ENCODE peak calls at places on chromosomes 11 and 22, in five cellular contexts. One of them, this sample, is unnamed.
A peak's percentile ranks its signal among the peaks of the same experiment; 100 is the strongest.

GRCh38 chr22:21446827-21447690 is 20.1 kb upstream of the TMEM191C start:
- DNase-seq in SK-N-SH: no peak
- DNase-seq in HepG2: no peak
- DNase-seq in A549: no peak
- DNase-seq in K562: no peak
- DNase-seq in this sample: no peak

GRCh38 chr11:69878927-69879733 is 59.9 kb upstream of the FGF3 start:
- DNase-seq in A549: no peak
- DNase-seq in SK-N-SH: peak; percentile 34
- DNase-seq in K562: no peak
- DNase-seq in HepG2: no peak
- DNase-seq in this sample: no peak

GRCh38 chr11:28346209-28346608 is 238.0 kb downstream of the METTL15 start:
- DNase-seq in SK-N-SH: no peak
- DNase-seq in A549: no peak
- DNase-seq in K562: no peak
- DNase-seq in HepG2: no peak
- DNase-seq in this sample: no peak

GRCh38 chr11:44505591-44506054 is 59.8 kb upstream of the CD82 start:
- DNase-seq in SK-N-SH: no peak
- DNase-seq in HepG2: no peak
- DNase-seq in K562: no peak
- DNase-seq in A549: no peak
- DNase-seq in this sample: no peak

GRCh38 chr11:46491661-46492331 is 100.2 kb upstream of the CHRM4 start:
- DNase-seq in SK-N-SH: no peak
- DNase-seq in HepG2: no peak
- DNase-seq in A549: no peak
- DNase-seq in K562: no peak
- DNase-seq in this sample: no peak

GRCh38 chr11:7871056-7871455 is 60.0 kb downstream of the OR10A6 start:
- DNase-seq in K562: no peak
- DNase-seq in HepG2: no peak
- DNase-seq in A549: no peak
- DNase-seq in SK-N-SH: no peak
- DNase-seq in this sample: no peak

GRCh38 chr11:102497061-102497460 is 33.5 kb downstream of the MMP7 start:
- DNase-seq in SK-N-SH: no peak
- DNase-seq in K562: no peak
- DNase-seq in A549: no peak
- DNase-seq in HepG2: no peak
- DNase-seq in this sample: no peak

GRCh38 chr11:8011981-8012444 is 24.9 kb downstream of the EIF3F start:
- DNase-seq in HepG2: no peak
- DNase-seq in K562: no peak
- DNase-seq in SK-N-SH: no peak
- DNase-seq in A549: no peak
- DNase-seq in this sample: no peak

GRCh38 chr11:15185021-15185420 is 70.3 kb downstream of the INSC start:
- DNase-seq in A549: no peak
- DNase-seq in SK-N-SH: no peak
- DNase-seq in K562: no peak
- DNase-seq in HepG2: no peak
- DNase-seq in this sample: no peak

GRCh38 chr11:76807206-76807875 is 24.2 kb downstream of the TSKU start:
- DNase-seq in SK-N-SH: peak; percentile 83
- DNase-seq in A549: peak; percentile 89
- DNase-seq in HepG2: peak; percentile 68
- DNase-seq in K562: peak; percentile 84
- DNase-seq in this sample: peak; percentile 98

GRCh38 chr11:26851696-26852095 is 129.8 kb upstream of the SLC5A12 start:
- DNase-seq in A549: no peak
- DNase-seq in HepG2: no peak
- DNase-seq in K562: no peak
- DNase-seq in SK-N-SH: no peak
- DNase-seq in this sample: no peak

GRCh38 chr11:951507-951906 is 25.8 kb downstream of the AP2A2 start:
- DNase-seq in SK-N-SH: no peak
- DNase-seq in K562: no peak
- DNase-seq in HepG2: no peak
- DNase-seq in A549: no peak
- DNase-seq in this sample: no peak

GRCh38 chr11:57248780-57249383 is 11.8 kb upstream of the APLNR start:
- DNase-seq in HepG2: peak; percentile 45
- DNase-seq in A549: peak; percentile 89
- DNase-seq in SK-N-SH: peak; percentile 82
- DNase-seq in K562: peak; percentile 50
- DNase-seq in this sample: peak; percentile 85

GRCh38 chr11:774873-775592 is 2.3 kb downstream of the GATD1 start:
- DNase-seq in A549: no peak
- DNase-seq in HepG2: no peak
- DNase-seq in K562: no peak
- DNase-seq in SK-N-SH: no peak
- DNase-seq in this sample: no peak

GRCh38 chr22:17807571-17808410 is 33.5 kb upstream of the BID start:
- DNase-seq in A549: no peak
- DNase-seq in K562: no peak
- DNase-seq in HepG2: no peak
- DNase-seq in SK-N-SH: no peak
- DNase-seq in this sample: no peak

GRCh38 chr11:46557684-46558151 is 36.1 kb downstream of the AMBRA1 start:
- DNase-seq in K562: no peak
- DNase-seq in A549: peak; percentile 67
- DNase-seq in HepG2: peak; percentile 73
- DNase-seq in SK-N-SH: no peak
- DNase-seq in this sample: no peak

GRCh38 chr11:23404225-23405160 is 544.2 kb upstream of the CCDC179 start:
- DNase-seq in SK-N-SH: no peak
- DNase-seq in A549: no peak
- DNase-seq in HepG2: no peak
- DNase-seq in K562: no peak
- DNase-seq in this sample: no peak

GRCh38 chr22:34696557-34696956 is 369.4 kb upstream of the ISX start:
- DNase-seq in K562: no peak
- DNase-seq in SK-N-SH: no peak
- DNase-seq in A549: no peak
- DNase-seq in HepG2: no peak
- DNase-seq in this sample: peak; percentile 45

GRCh38 chr22:47450876-47451475 is 688.5 kb downstream of the TBC1D22A start:
- DNase-seq in A549: no peak
- DNase-seq in SK-N-SH: peak; percentile 51
- DNase-seq in K562: no peak
- DNase-seq in HepG2: no peak
- DNase-seq in this sample: no peak

GRCh38 chr11:18001191-18001590 is 11.7 kb downstream of the SERGEF start:
- DNase-seq in HepG2: no peak
- DNase-seq in K562: no peak
- DNase-seq in SK-N-SH: no peak
- DNase-seq in A549: no peak
- DNase-seq in this sample: no peak

GRCh38 chr22:21587803-21588611 is 20.5 kb downstream of the UBE2L3 start:
- DNase-seq in K562: no peak
- DNase-seq in A549: no peak
- DNase-seq in HepG2: no peak
- DNase-seq in SK-N-SH: no peak
- DNase-seq in this sample: no peak

GRCh38 chr22:23123804-23124254 is 18.0 kb downstream of the RSPH14 start:
- DNase-seq in A549: no peak
- DNase-seq in K562: peak; percentile 61
- DNase-seq in SK-N-SH: no peak
- DNase-seq in HepG2: no peak
- DNase-seq in this sample: no peak

GRCh38 chr11:100684101-100685065 is 2.7 kb upstream of the ARHGAP42 start:
- DNase-seq in A549: peak; percentile 69
- DNase-seq in K562: no peak
- DNase-seq in HepG2: peak; percentile 21
- DNase-seq in SK-N-SH: no peak
- DNase-seq in this sample: no peak

GRCh38 chr11:33317662-33318061 is 60.5 kb downstream of the HIPK3 start:
- DNase-seq in HepG2: no peak
- DNase-seq in SK-N-SH: no peak
- DNase-seq in A549: no peak
- DNase-seq in K562: no peak
- DNase-seq in this sample: no peak

GRCh38 chr11:21426931-21427330 is 757.5 kb downstream of the NELL1 start:
- DNase-seq in SK-N-SH: no peak
- DNase-seq in K562: no peak
- DNase-seq in HepG2: no peak
- DNase-seq in A549: no peak
- DNase-seq in this sample: no peak

GRCh38 chr11:90237004-90237403 is 14.2 kb upstream of the CHORDC1 start:
- DNase-seq in K562: no peak
- DNase-seq in SK-N-SH: no peak
- DNase-seq in HepG2: no peak
- DNase-seq in A549: no peak
- DNase-seq in this sample: no peak

GRCh38 chr22:31442768-31443489 is 43.5 kb downstream of the DRG1 start:
- DNase-seq in SK-N-SH: no peak
- DNase-seq in A549: no peak
- DNase-seq in K562: no peak
- DNase-seq in HepG2: no peak
- DNase-seq in this sample: no peak
- TF ChIP-seq CHD2 in SK-N-SH: no peak
- TF ChIP-seq CHD2 in A549: no peak
- TF ChIP-seq CHD2 in K562: no peak
- TF ChIP-seq CHD2 in HepG2: no peak
- TF ChIP-seq CHD2 in this sample: no peak

GRCh38 chr22:26433805-26434204 is 4.7 kb downstream of the ASPHD2 start:
- DNase-seq in HepG2: no peak
- DNase-seq in A549: no peak
- DNase-seq in SK-N-SH: no peak
- DNase-seq in K562: no peak
- DNase-seq in this sample: no peak
- TF ChIP-seq CHD2 in HepG2: no peak
- TF ChIP-seq CHD2 in A549: no peak
- TF ChIP-seq CHD2 in SK-N-SH: no peak
- TF ChIP-seq CHD2 in K562: no peak
- TF ChIP-seq CHD2 in this sample: no peak

DNA sequence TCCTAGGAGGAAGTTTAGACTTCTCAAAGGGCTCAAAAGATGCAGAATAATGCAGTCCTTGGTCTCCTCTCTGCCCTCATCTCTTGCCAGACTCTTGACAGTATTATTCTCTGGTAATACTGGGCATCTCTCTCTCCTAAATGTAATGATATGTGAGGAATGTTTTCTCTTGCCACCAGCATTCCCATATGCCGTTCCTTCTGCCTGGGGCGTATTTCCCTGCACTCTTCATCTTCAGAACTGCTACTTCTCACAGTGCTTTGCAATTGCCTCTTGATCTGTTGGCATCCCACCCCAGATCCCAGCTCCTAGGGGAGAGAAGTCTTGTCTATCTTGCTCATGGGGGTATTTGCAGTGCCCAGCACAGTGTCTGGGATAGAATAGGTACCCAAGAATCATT is 107.4 kb downstream of the RASSF10 start:
- DNase-seq in A549: no peak
- DNase-seq in SK-N-SH: no peak
- DNase-seq in K562: no peak
- DNase-seq in HepG2: no peak
- DNase-seq in this sample: no peak
- TF ChIP-seq CHD2 in A549: no peak
- TF ChIP-seq CHD2 in SK-N-SH: no peak
- TF ChIP-seq CHD2 in K562: no peak
- TF ChIP-seq CHD2 in HepG2: no peak
- TF ChIP-seq CHD2 in this sample: no peak

DNA sequence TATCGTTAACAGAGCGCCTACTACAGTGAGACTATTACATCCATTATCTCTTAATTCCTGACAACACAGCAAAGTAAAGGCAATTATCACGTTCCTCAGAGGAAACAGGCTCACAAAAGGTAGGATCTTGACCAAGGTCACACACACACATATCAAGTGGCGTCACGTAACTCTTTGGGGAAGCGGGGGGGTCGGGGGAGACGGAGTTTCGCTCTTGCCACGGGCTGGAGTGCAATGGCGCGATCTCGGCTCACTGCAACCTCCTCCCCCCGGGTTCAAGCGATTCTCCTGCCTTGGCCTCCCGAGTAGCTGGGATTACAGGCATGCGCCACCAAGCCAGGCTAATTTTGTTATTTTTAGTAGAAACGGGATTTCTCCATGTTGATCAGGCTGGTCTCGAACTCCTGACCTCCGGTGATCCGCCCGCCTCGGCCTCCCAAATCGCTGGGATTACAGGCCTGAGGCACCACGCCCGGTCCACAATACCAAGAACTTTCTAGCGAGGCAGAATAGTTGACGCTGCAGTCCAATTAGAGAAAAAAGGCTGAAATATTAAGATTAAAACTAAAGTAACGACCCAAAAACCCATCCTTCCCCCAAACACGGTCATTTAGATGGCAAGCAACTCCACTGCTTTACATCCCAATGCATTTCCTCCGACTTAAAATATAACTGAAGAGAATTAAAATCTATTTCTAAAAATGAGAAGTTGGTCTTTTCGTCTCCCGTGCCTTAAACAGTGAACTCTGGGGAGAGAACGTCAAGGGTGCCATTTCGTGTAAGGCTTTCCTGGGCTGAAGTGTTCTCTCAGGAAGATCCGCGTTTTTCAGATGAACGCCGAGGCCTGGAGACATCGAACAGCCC is 1.1 kb downstream of the DDX17 start:
- DNase-seq in A549: peak; percentile 41
- DNase-seq in K562: no peak
- DNase-seq in HepG2: peak; percentile 53
- DNase-seq in SK-N-SH: peak; percentile 11
- DNase-seq in this sample: no peak
- TF ChIP-seq CHD2 in A549: no peak
- TF ChIP-seq CHD2 in K562: no peak
- TF ChIP-seq CHD2 in HepG2: no peak
- TF ChIP-seq CHD2 in SK-N-SH: no peak
- TF ChIP-seq CHD2 in this sample: no peak